ENCODE peak calls at places on chromosomes 13 and 19, in four cellular contexts. U is GM12878, Z is K562, N is HL-60. F is an unnamed sample.

GRCh38 chr13:108902557-108903155 is 273.2 kb downstream of the MYO16 start:
- DNase-seq in U (no peak), Z (no peak), N (no peak), F (no peak)

GRCh38 chr19:57056972-57057371 is 62.8 kb upstream of the USP29 start:
- DNase-seq in U (no peak), Z (no peak), N (no peak), F (no peak)

GRCh38 chr13:114154476-114154875 is 22.1 kb upstream of the RASA3 start:
- DNase-seq in U (no peak), Z (no peak), N (no peak), F (no peak)

GRCh38 chr13:38685974-38686571 is 804 bp upstream of the FREM2 start:
- DNase-seq in U (no peak), Z (peak), N (no peak), F (no peak)

GRCh38 chr13:98105929-98106336 is 37.0 kb upstream of the FARP1 start:
- DNase-seq in U (no peak), Z (peak), N (no peak), F (no peak)

GRCh38 chr19:1923319-1923718 is 17.7 kb upstream of the CSNK1G2 start:
- DNase-seq in U (no peak), Z (no peak), N (peak), F (no peak)

GRCh38 chr13:44160549-44161278 is 212.9 kb upstream of the SERP2 start:
- DNase-seq in U (no peak), Z (no peak), N (no peak), F (no peak)

GRCh38 chr19:19137556-19138109 is 645 bp downstream of the TMEM161A start:
- DNase-seq in U (no peak), Z (peak), N (no peak), F (no peak)

GRCh38 chr13:89554801-89555200 is 1792.7 kb upstream of the MIR17HG start:
- DNase-seq in U (no peak), Z (no peak), N (no peak), F (no peak)

GRCh38 chr13:35514166-35514565 is 37.7 kb upstream of the MAB21L1 start:
- DNase-seq in U (no peak), Z (no peak), N (no peak), F (no peak)

GRCh38 chr19:56837892-56838679 is 2.4 kb downstream of the PEG3 start:
- DNase-seq in U (no peak), Z (no peak), N (peak), F (no peak)

GRCh38 chr13:44715287-44716224 is 139.4 kb upstream of the TSC22D1 start:
- DNase-seq in U (no peak), Z (no peak), N (no peak), F (no peak)

GRCh38 chr19:12841094-12841493 is 2.8 kb downstream of the MAST1 start:
- DNase-seq in U (no peak), Z (peak), N (no peak), F (no peak)

GRCh38 chr19:48752511-48753365 is at the start of gene FUT1:
- DNase-seq in U (no peak), Z (peak), N (no peak), F (no peak)

GRCh38 chr13:108597943-108598342 is 31.5 kb upstream of the MYO16 start:
- DNase-seq in U (no peak), Z (no peak), N (no peak), F (no peak)

GRCh38 chr19:7550987-7551761 is 15.7 kb downstream of the PNPLA6 start:
- DNase-seq in U (no peak), Z (peak), N (no peak), F (no peak)

GRCh38 chr13:63299995-63300394 is 1884.3 kb upstream of the PCDH20 start:
- DNase-seq in U (no peak), Z (no peak), N (no peak), F (no peak)

GRCh38 chr19:53545271-53546065 is 7.5 kb downstream of the ZNF331 start:
- DNase-seq in U (no peak), Z (no peak), N (no peak), F (no peak)

GRCh38 chr13:99289674-99290337 is 17.4 kb downstream of the GPR183 start:
- DNase-seq in U (no peak), Z (no peak), N (no peak), F (no peak)

GRCh38 chr19:40501599-40501998 is 34.8 kb downstream of the SPTBN4 start:
- DNase-seq in U (no peak), Z (no peak), N (no peak), F (no peak)

GRCh38 chr13:27370305-27370853 is 54.0 kb upstream of the GTF3A start:
- DNase-seq in U (no peak), Z (no peak), N (no peak), F (no peak)

GRCh38 chr13:112103971-112104872 is 37.3 kb downstream of the SOX1 start:
- DNase-seq in U (no peak), Z (no peak), N (no peak), F (no peak)

GRCh38 chr13:32178763-32179162 is 136.4 kb downstream of the ZAR1L start:
- DNase-seq in U (no peak), Z (peak), N (no peak), F (no peak)

GRCh38 chr19:48842744-48843162 is 6.5 kb upstream of the HSD17B14 start:
- DNase-seq in U (no peak), Z (peak), N (no peak), F (no peak)

GRCh38 chr13:111312944-111313590 is 7.4 kb upstream of the TEX29 start:
- DNase-seq in U (no peak), Z (no peak), N (no peak), F (no peak)

GRCh38 chr19:45455707-45456499 is 11.9 kb upstream of the FOSB start:
- DNase-seq in U (no peak), Z (peak), N (peak), F (no peak)

GRCh38 chr19:34838248-34838647 is 65.2 kb upstream of the ZNF599 start:
- DNase-seq in U (no peak), Z (peak), N (no peak), F (no peak)

GRCh38 chr19:2288743-2289713 is 7.1 kb upstream of the PEAK3 start:
- DNase-seq in U (no peak), Z (no peak), N (peak), F (no peak)

GRCh38 chr13:41562083-41562482 is 104.7 kb downstream of the RGCC start:
- DNase-seq in U (no peak), Z (no peak), N (no peak), F (no peak)

GRCh38 chr13:87093399-87093798 is 577.8 kb upstream of the SLITRK5 start:
- DNase-seq in U (no peak), Z (no peak), N (no peak), F (no peak)

GRCh38 chr19:42596391-42597071 is 1.8 kb upstream of the CEACAM8 start:
- DNase-seq in U (no peak), Z (peak), N (peak), F (no peak)

GRCh38 chr13:110010433-110011135 is 224.2 kb upstream of the IRS2 start:
- DNase-seq in U (no peak), Z (no peak), N (no peak), F (no peak)

GRCh38 chr19:36488118-36488815 is 1.1 kb downstream of the ZNF566 start:
- DNase-seq in U (no peak), Z (no peak), N (no peak), F (no peak)

GRCh38 chr13:68257111-68257842 is 1027.1 kb upstream of the PCDH9 start:
- DNase-seq in U (no peak), Z (peak), N (no peak), F (no peak)

GRCh38 chr19:50152578-50152977 is 10.5 kb downstream of the IZUMO2 start:
- DNase-seq in U (no peak), Z (no peak), N (no peak), F (no peak)

GRCh38 chr19:13861714-13862531 is 15.0 kb upstream of the NANOS3 start:
- DNase-seq in U (peak), Z (peak), N (peak), F (peak)
- TF ChIP-seq SPI1 in U (peak), Z (no peak), N (no peak), F (peak)

DNA sequence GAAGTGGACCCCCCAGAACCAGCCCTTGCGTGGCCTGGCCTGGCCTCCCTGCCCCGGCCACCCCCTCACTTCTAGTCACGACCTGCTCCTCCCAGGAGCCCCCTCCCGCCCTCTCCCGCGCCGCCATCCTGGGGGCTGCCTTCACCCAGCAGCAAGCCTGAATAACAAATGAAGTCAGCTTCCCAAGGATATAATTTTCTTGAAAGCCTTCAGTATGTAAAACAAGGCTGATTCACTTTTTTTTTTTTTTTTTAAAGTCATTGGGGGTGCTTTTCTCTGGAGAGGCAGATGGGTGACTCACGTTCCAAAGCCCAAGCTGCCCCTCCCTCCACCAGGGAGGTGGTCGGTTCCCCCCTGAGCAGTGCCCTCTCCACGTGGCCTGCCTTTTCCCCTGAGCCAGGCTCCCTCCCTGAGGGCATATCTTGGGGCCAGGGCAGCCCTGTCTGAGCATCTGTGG is 144.2 kb downstream of the KDM4B start:
- DNase-seq in U (no peak), Z (no peak), N (no peak), F (no peak)
- TF ChIP-seq SPI1 in U (no peak), Z (no peak), N (no peak), F (no peak)

GRCh38 chr13:59373341-59373740 is 790.4 kb downstream of the DIAPH3 start:
- DNase-seq in U (no peak), Z (no peak), N (no peak), F (no peak)
- TF ChIP-seq SPI1 in U (no peak), Z (no peak), N (no peak), F (no peak)

DNA sequence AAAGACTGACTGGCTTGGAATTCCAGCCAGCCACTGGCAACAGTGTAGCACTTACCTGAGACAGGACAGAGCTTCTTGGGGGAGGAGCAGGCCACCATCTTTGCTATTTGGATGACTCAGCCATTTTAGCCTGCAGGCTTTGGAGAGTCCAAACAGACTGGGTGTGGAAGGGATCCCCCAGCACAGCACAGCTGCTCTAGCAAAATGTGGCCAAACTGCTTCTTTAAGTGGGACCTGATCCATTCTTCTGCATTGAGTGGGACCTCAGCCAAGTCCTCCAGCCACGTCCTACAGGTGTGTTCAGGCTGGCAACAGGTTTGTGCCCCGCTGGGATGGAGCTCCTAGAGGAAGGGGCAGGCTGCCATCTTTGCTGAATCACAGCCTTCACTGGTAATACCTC is 80.0 kb downstream of the NDFIP2 start:
- DNase-seq in U (no peak), Z (peak), N (no peak), F (no peak)
- TF ChIP-seq SPI1 in U (no peak), Z (no peak), N (no peak), F (no peak)